ENCODE peak calls at places on chromosome 13, in four cellular contexts. One of them, this sample, is unnamed.
A peak's percentile ranks its signal among the peaks of the same experiment; 100 is the strongest.

GRCh38 chr13:19794552-19795143 is 11.9 kb upstream of the PSPC1 start:
- DNase-seq in AG09319: no peak
- DNase-seq in posterior cingulate gyrus: peak; percentile 6
- DNase-seq in fibroblast of the aortic adventitia: no peak
- DNase-seq in this sample: no peak

GRCh38 chr13:20401958-20402856 is 123.5 kb downstream of the CRYL1 start:
- DNase-seq in AG09319: no peak
- DNase-seq in fibroblast of the aortic adventitia: peak; percentile 17
- DNase-seq in posterior cingulate gyrus: peak; percentile 47
- DNase-seq in this sample: peak; percentile 63

GRCh38 chr13:112971288-112971643 is 2.3 kb downstream of the MCF2L start:
- DNase-seq in posterior cingulate gyrus: peak; percentile 51
- DNase-seq in fibroblast of the aortic adventitia: no peak
- DNase-seq in AG09319: no peak
- DNase-seq in this sample: no peak

GRCh38 chr13:105817498-105817897 is 718.0 kb downstream of the EFNB2 start:
- DNase-seq in posterior cingulate gyrus: peak; percentile 21
- DNase-seq in AG09319: no peak
- DNase-seq in fibroblast of the aortic adventitia: no peak
- DNase-seq in this sample: no peak

GRCh38 chr13:48232420-48233096 is 448 bp upstream of the ITM2B start:
- DNase-seq in fibroblast of the aortic adventitia: no peak
- DNase-seq in AG09319: no peak
- DNase-seq in posterior cingulate gyrus: no peak
- DNase-seq in this sample: peak; percentile 31

GRCh38 chr13:24834902-24835510 is 71.0 kb downstream of the RNF17 start:
- DNase-seq in posterior cingulate gyrus: peak; percentile 33
- DNase-seq in fibroblast of the aortic adventitia: no peak
- DNase-seq in AG09319: no peak
- DNase-seq in this sample: peak; percentile 4

GRCh38 chr13:51811920-51812328 is 8.0 kb upstream of the DHRS12 start:
- DNase-seq in posterior cingulate gyrus: no peak
- DNase-seq in fibroblast of the aortic adventitia: no peak
- DNase-seq in AG09319: no peak
- DNase-seq in this sample: no peak

GRCh38 chr13:100602472-100603142 is 14.0 kb upstream of the GGACT start:
- DNase-seq in fibroblast of the aortic adventitia: peak; percentile 12
- DNase-seq in posterior cingulate gyrus: no peak
- DNase-seq in AG09319: no peak
- DNase-seq in this sample: no peak

GRCh38 chr13:61664821-61665705 is 249.4 kb upstream of the PCDH20 start:
- DNase-seq in fibroblast of the aortic adventitia: no peak
- DNase-seq in posterior cingulate gyrus: no peak
- DNase-seq in AG09319: no peak
- DNase-seq in this sample: no peak

GRCh38 chr13:110409581-110409992 is 102.5 kb downstream of the COL4A2 start:
- DNase-seq in posterior cingulate gyrus: no peak
- DNase-seq in fibroblast of the aortic adventitia: no peak
- DNase-seq in AG09319: no peak
- DNase-seq in this sample: peak; percentile 97

GRCh38 chr13:50969691-50970090 is 60.1 kb downstream of the RNASEH2B start:
- DNase-seq in fibroblast of the aortic adventitia: no peak
- DNase-seq in posterior cingulate gyrus: no peak
- DNase-seq in AG09319: no peak
- DNase-seq in this sample: no peak

GRCh38 chr13:40403509-40404241 is 262.8 kb downstream of the FOXO1 start:
- DNase-seq in fibroblast of the aortic adventitia: no peak
- DNase-seq in posterior cingulate gyrus: no peak
- DNase-seq in AG09319: no peak
- DNase-seq in this sample: no peak

GRCh38 chr13:48892311-48892710 is 83.4 kb upstream of the FNDC3A start:
- DNase-seq in AG09319: no peak
- DNase-seq in posterior cingulate gyrus: no peak
- DNase-seq in fibroblast of the aortic adventitia: peak; percentile 75
- DNase-seq in this sample: peak; percentile 85

GRCh38 chr13:75870397-75870801 is 234.3 kb downstream of the LMO7 start:
- DNase-seq in fibroblast of the aortic adventitia: peak; percentile 59
- DNase-seq in posterior cingulate gyrus: no peak
- DNase-seq in AG09319: no peak
- DNase-seq in this sample: peak; percentile 50

GRCh38 chr13:111503905-111504695 is 183.7 kb downstream of the TEX29 start:
- DNase-seq in posterior cingulate gyrus: no peak
- DNase-seq in fibroblast of the aortic adventitia: no peak
- DNase-seq in AG09319: no peak
- DNase-seq in this sample: no peak

GRCh38 chr13:113555141-113555540 is 29.4 kb upstream of the TFDP1 start:
- DNase-seq in posterior cingulate gyrus: no peak
- DNase-seq in AG09319: no peak
- DNase-seq in fibroblast of the aortic adventitia: no peak
- DNase-seq in this sample: no peak

GRCh38 chr13:55410398-55411330 is 1730.1 kb upstream of the PRR20A start:
- DNase-seq in posterior cingulate gyrus: no peak
- DNase-seq in fibroblast of the aortic adventitia: no peak
- DNase-seq in AG09319: no peak
- DNase-seq in this sample: no peak

GRCh38 chr13:26880741-26881140 is 120.2 kb upstream of the GPR12 start:
- DNase-seq in posterior cingulate gyrus: no peak
- DNase-seq in fibroblast of the aortic adventitia: no peak
- DNase-seq in AG09319: no peak
- DNase-seq in this sample: no peak

GRCh38 chr13:43487459-43487858 is 299.3 kb downstream of the ENOX1 start:
- DNase-seq in AG09319: no peak
- DNase-seq in posterior cingulate gyrus: no peak
- DNase-seq in fibroblast of the aortic adventitia: no peak
- DNase-seq in this sample: no peak

GRCh38 chr13:23903906-23904280 is 6.6 kb upstream of the C1QTNF9B start:
- DNase-seq in posterior cingulate gyrus: no peak
- DNase-seq in AG09319: no peak
- DNase-seq in fibroblast of the aortic adventitia: no peak
- DNase-seq in this sample: no peak

GRCh38 chr13:82480415-82480814 is 1401.9 kb downstream of the SLITRK1 start:
- DNase-seq in AG09319: no peak
- DNase-seq in posterior cingulate gyrus: no peak
- DNase-seq in fibroblast of the aortic adventitia: no peak
- DNase-seq in this sample: peak; percentile 1

GRCh38 chr13:31947105-31947504 is 84.5 kb upstream of the FRY start:
- DNase-seq in fibroblast of the aortic adventitia: no peak
- DNase-seq in AG09319: no peak
- DNase-seq in posterior cingulate gyrus: no peak
- DNase-seq in this sample: peak; percentile 33

GRCh38 chr13:109297628-109298027 is 488.8 kb downstream of the IRS2 start:
- DNase-seq in AG09319: peak; percentile 74
- DNase-seq in fibroblast of the aortic adventitia: peak; percentile 34
- DNase-seq in posterior cingulate gyrus: no peak
- DNase-seq in this sample: peak; percentile 94

GRCh38 chr13:96200810-96201209 is 110.9 kb downstream of the HS6ST3 start:
- DNase-seq in posterior cingulate gyrus: no peak
- DNase-seq in AG09319: no peak
- DNase-seq in fibroblast of the aortic adventitia: no peak
- DNase-seq in this sample: no peak

GRCh38 chr13:83975668-83976165 is 93.4 kb upstream of the SLITRK1 start:
- DNase-seq in fibroblast of the aortic adventitia: no peak
- DNase-seq in AG09319: no peak
- DNase-seq in posterior cingulate gyrus: no peak
- DNase-seq in this sample: peak; percentile 1

GRCh38 chr13:111204438-111205177 is 89.5 kb downstream of the ARHGEF7 start:
- DNase-seq in posterior cingulate gyrus: no peak
- DNase-seq in fibroblast of the aortic adventitia: peak; percentile 81
- DNase-seq in AG09319: peak; percentile 68
- DNase-seq in this sample: peak; percentile 81

GRCh38 chr13:107069107-107069776 is 501.3 kb upstream of the ARGLU1 start:
- DNase-seq in posterior cingulate gyrus: no peak
- DNase-seq in fibroblast of the aortic adventitia: no peak
- DNase-seq in AG09319: no peak
- DNase-seq in this sample: peak; percentile 1

GRCh38 chr13:50691176-50691681 is 152.3 kb downstream of the DLEU7 start:
- DNase-seq in fibroblast of the aortic adventitia: peak; percentile 25
- DNase-seq in AG09319: no peak
- DNase-seq in posterior cingulate gyrus: no peak
- DNase-seq in this sample: no peak

GRCh38 chr13:39788097-39788496 is 132.6 kb downstream of the COG6 start:
- DNase-seq in AG09319: no peak
- DNase-seq in posterior cingulate gyrus: no peak
- DNase-seq in fibroblast of the aortic adventitia: no peak
- DNase-seq in this sample: no peak

GRCh38 chr13:50529154-50529882 is 314.2 kb downstream of the DLEU7 start:
- DNase-seq in AG09319: peak; percentile 48
- DNase-seq in posterior cingulate gyrus: peak; percentile 84
- DNase-seq in fibroblast of the aortic adventitia: peak; percentile 95
- DNase-seq in this sample: peak; percentile 28

This sample was measured in EH.